ENCODE peak calls at places on chromosomes 3 and 15, in eight cellular contexts. S, G, O, U, I, N, T and R are unnamed samples.

GRCh38 chr3:63167113-63167512 is 111.0 kb upstream of the SYNPR start:
- DNase-seq in T (no peak), I (no peak), S (no peak), G (no peak), N (no peak), O (no peak), U (no peak), R (no peak)

GRCh38 chr15:74320358-74321247 is 46.8 kb downstream of the CYP11A1 start:
- DNase-seq in N (peak; percentile 95), O (peak; percentile 42), U (peak; percentile 73), G (peak; percentile 5), T (peak; percentile 60), S (peak; percentile 77), I (peak; percentile 86), R (no peak)

GRCh38 chr15:78714890-78715289 is 73.9 kb upstream of the CHRNB4 start:
- DNase-seq in G (no peak), T (no peak), S (no peak), U (no peak), O (no peak), N (no peak), I (no peak), R (no peak)

GRCh38 chr3:195880037-195880431 is 28.3 kb downstream of the TNK2 start:
- DNase-seq in I (no peak), O (no peak), G (no peak), T (no peak), U (no peak), S (peak; percentile 17), N (no peak), R (no peak)

GRCh38 chr3:127693336-127693843 is 20.6 kb downstream of the ABTB1 start:
- DNase-seq in N (no peak), I (peak; percentile 3), G (no peak), O (peak; percentile 4), U (no peak), T (no peak), S (peak; percentile 22), R (no peak)

GRCh38 chr15:90015749-90016148 is 14.6 kb downstream of the ZNF710 start:
- DNase-seq in O (peak; percentile 72), U (no peak), S (no peak), N (no peak), T (no peak), I (no peak), G (no peak), R (no peak)

GRCh38 chr15:57134877-57135276 is 216.4 kb downstream of the TCF12 start:
- DNase-seq in O (no peak), I (no peak), S (no peak), N (no peak), U (no peak), G (no peak), T (peak; percentile 87), R (no peak)

GRCh38 chr3:178393833-178394232 is 142.4 kb upstream of the KCNMB2 start:
- DNase-seq in N (no peak), U (no peak), G (no peak), T (peak; percentile 60), O (no peak), S (no peak), I (no peak), R (peak; percentile 66)

GRCh38 chr3:130963878-130964277 is 62.7 kb downstream of the ASTE1 start:
- DNase-seq in O (no peak), I (no peak), S (no peak), T (no peak), N (no peak), U (peak; percentile 72), G (no peak), R (peak; percentile 90)

GRCh38 chr15:41013698-41014414 is 60.6 kb downstream of the CHAC1 start:
- DNase-seq in T (no peak), U (no peak), G (no peak), O (no peak), S (no peak), N (no peak), I (no peak), R (peak; percentile 22)

GRCh38 chr15:36959746-36960145 is 140.6 kb downstream of the MEIS2 start:
- DNase-seq in N (no peak), G (no peak), O (no peak), T (no peak), I (no peak), S (no peak), U (no peak), R (no peak)

GRCh38 chr3:71580636-71581215 is 2.8 kb downstream of the FOXP1 start:
- DNase-seq in S (no peak), O (no peak), N (no peak), G (no peak), U (no peak), T (peak; percentile 38), I (no peak), R (no peak)